ENCODE peak calls at places on chromosomes 5 and 9, in ten cellular contexts. J, M, Z, L, D, P, F, T, X and W are unnamed samples.

GRCh38 chr9:686381-686813 is 155.1 kb upstream of the DMRT1 start:
- DNase-seq in F (no peak), P (peak), D (no peak), Z (no peak), X (no peak), T (peak), L (no peak), J (no peak), M (no peak), W (peak)

GRCh38 chr5:61409568-61409967 is 77.5 kb downstream of the ZSWIM6 start:
- DNase-seq in F (no peak), J (no peak), L (no peak), M (peak), Z (no peak), T (peak), X (no peak), P (no peak), D (no peak), W (peak)

GRCh38 chr9:18606831-18607230 is 132.9 kb downstream of the ADAMTSL1 start:
- DNase-seq in D (no peak), Z (no peak), M (no peak), J (no peak), P (no peak), T (no peak), F (no peak), X (no peak), L (no peak), W (no peak)

GRCh38 chr9:133340916-133341315 is 4.9 kb upstream of the SURF6 start:
- DNase-seq in L (no peak), F (no peak), J (no peak), X (no peak), D (no peak), T (no peak), Z (no peak), P (no peak), M (no peak), W (no peak)

GRCh38 chr5:145975361-145976066 is 39.1 kb downstream of the SH3RF2 start:
- DNase-seq in F (no peak), D (no peak), Z (no peak), L (no peak), T (peak), P (peak), X (no peak), M (no peak), J (peak), W (peak)

GRCh38 chr5:112930082-112930344 is 8.0 kb upstream of the REEP5 start:
- DNase-seq in F (no peak), Z (no peak), D (no peak), X (no peak), L (no peak), P (no peak), T (no peak), J (no peak), M (no peak), W (no peak)

GRCh38 chr5:55575815-55576583 is 41.2 kb upstream of the PLPP1 start:
- DNase-seq in T (peak), Z (no peak), F (no peak), M (no peak), X (no peak), D (no peak), L (peak), P (no peak), J (no peak), W (no peak)

GRCh38 chr5:180591249-180591887 is at the start of gene SCGB3A1:
- DNase-seq in D (peak), Z (no peak), T (no peak), X (no peak), J (no peak), M (peak), P (no peak), F (no peak), L (peak), W (no peak)

GRCh38 chr9:116002624-116003023 is 151.0 kb upstream of the PAPPA start:
- DNase-seq in M (no peak), D (no peak), X (no peak), F (no peak), L (no peak), P (no peak), T (peak), J (no peak), Z (no peak), W (peak)

GRCh38 chr9:122158202-122158601 is 1.4 kb downstream of the NDUFA8 start:
- DNase-seq in D (no peak), X (peak), T (peak), M (peak), J (no peak), L (no peak), P (no peak), Z (no peak), F (peak), W (peak)

GRCh38 chr9:137916540-137916939 is 39.0 kb downstream of the CACNA1B start:
- DNase-seq in J (no peak), T (no peak), Z (no peak), F (no peak), M (no peak), X (no peak), L (no peak), P (no peak), D (no peak), W (no peak)

GRCh38 chr5:132873119-132873929 is at the start of gene LEAP2:
- DNase-seq in L (no peak), P (no peak), J (no peak), Z (no peak), X (no peak), T (no peak), D (no peak), M (no peak), F (no peak), W (no peak)

GRCh38 chr5:140351609-140352334 is 5.4 kb upstream of the HBEGF start:
- DNase-seq in D (no peak), L (peak), J (peak), F (peak), M (peak), T (peak), Z (no peak), P (no peak), X (no peak), W (peak)

GRCh38 chr9:2465921-2466460 is 155.6 kb upstream of the VLDLR start:
- DNase-seq in M (no peak), X (no peak), J (no peak), L (no peak), T (peak), P (no peak), Z (no peak), F (no peak), D (no peak), W (peak)

GRCh38 chr5:34621280-34622045 is 34.7 kb upstream of the RAI14 start:
- DNase-seq in D (no peak), T (no peak), M (no peak), P (no peak), X (no peak), J (no peak), F (no peak), L (no peak), Z (no peak), W (no peak)

GRCh38 chr5:83472508-83473343 is 1.2 kb downstream of the VCAN start:
- DNase-seq in X (peak), L (peak), T (peak), D (peak), Z (peak), F (no peak), J (no peak), M (peak), P (peak), W (no peak)

GRCh38 chr9:98484218-98484617 is 224.5 kb downstream of the GABBR2 start:
- DNase-seq in D (no peak), L (no peak), P (no peak), T (no peak), Z (no peak), X (no peak), J (no peak), F (no peak), M (peak), W (no peak)

GRCh38 chr9:133711428-133712220 is 26.5 kb downstream of the SARDH start:
- DNase-seq in J (no peak), F (no peak), Z (no peak), T (no peak), M (no peak), L (no peak), P (no peak), D (peak), X (no peak), W (peak)

GRCh38 chr9:72476617-72477375 is 44.6 kb upstream of the TMC1 start:
- DNase-seq in T (peak), P (no peak), Z (no peak), X (peak), F (peak), M (peak), D (no peak), J (no peak), L (no peak), W (peak)

GRCh38 chr5:15799014-15799413 is 299.0 kb downstream of the FBXL7 start:
- DNase-seq in F (no peak), D (no peak), Z (no peak), P (no peak), T (no peak), X (no peak), J (no peak), M (no peak), L (no peak), W (no peak)

GRCh38 chr5:156774273-156774672 is 75.8 kb upstream of the PPP1R2B start:
- DNase-seq in X (no peak), P (no peak), L (no peak), Z (no peak), F (no peak), M (no peak), D (no peak), T (no peak), J (no peak), W (no peak)

GRCh38 chr5:38666668-38667498 is 110.4 kb upstream of the LIFR start:
- DNase-seq in L (peak), Z (no peak), T (no peak), P (peak), X (no peak), M (peak), D (no peak), J (no peak), F (no peak), W (peak)

GRCh38 chr5:74404574-74405310 is 235.8 kb downstream of the ENC1 start:
- DNase-seq in J (no peak), D (no peak), P (no peak), F (no peak), M (no peak), L (no peak), T (no peak), X (no peak), Z (no peak), W (no peak)